ENCODE peak calls at places on chromosome 2, in eight cellular contexts. One of them, this sample, is unnamed. For H3K9me3, the result is how much of the 10 kb centered on the place peaks cover.

GRCh38 chr2:37873749-37874330 is 51.2 kb upstream of the RMDN2 start:
- DNase-seq in SK-N-SH: no peak
- DNase-seq in CD4-positive, CD25-positive, alpha-beta regulatory T cell: no peak
- DNase-seq in small intestine: no peak
- DNase-seq in adipocyte: no peak
- DNase-seq in right cardiac atrium: no peak
- DNase-seq in T-helper 17 cell: no peak
- DNase-seq in IMR-90: no peak
- DNase-seq in this sample: no peak

GRCh38 chr2:239307921-239308620 is 92.7 kb downstream of the HDAC4 start:
- DNase-seq in T-helper 17 cell: no peak
- DNase-seq in IMR-90: no peak
- DNase-seq in SK-N-SH: no peak
- DNase-seq in small intestine: no peak
- DNase-seq in right cardiac atrium: no peak
- DNase-seq in CD4-positive, CD25-positive, alpha-beta regulatory T cell: no peak
- DNase-seq in adipocyte: peak
- DNase-seq in this sample: no peak

GRCh38 chr2:163664610-163665009 is 71.2 kb downstream of the FIGN start:
- DNase-seq in T-helper 17 cell: no peak
- DNase-seq in small intestine: no peak
- DNase-seq in SK-N-SH: no peak
- DNase-seq in CD4-positive, CD25-positive, alpha-beta regulatory T cell: no peak
- DNase-seq in right cardiac atrium: no peak
- DNase-seq in adipocyte: peak
- DNase-seq in IMR-90: peak
- DNase-seq in this sample: no peak

GRCh38 chr2:234463626-234464290 is 33.1 kb downstream of the ARL4C start:
- DNase-seq in right cardiac atrium: no peak
- DNase-seq in adipocyte: no peak
- DNase-seq in T-helper 17 cell: peak
- DNase-seq in IMR-90: peak
- DNase-seq in CD4-positive, CD25-positive, alpha-beta regulatory T cell: peak
- DNase-seq in SK-N-SH: peak
- DNase-seq in small intestine: peak
- DNase-seq in this sample: no peak

GRCh38 chr2:101400516-101401315 is 13.4 kb upstream of the CREG2 start:
- DNase-seq in adipocyte: no peak
- DNase-seq in small intestine: no peak
- DNase-seq in IMR-90: no peak
- DNase-seq in CD4-positive, CD25-positive, alpha-beta regulatory T cell: no peak
- DNase-seq in T-helper 17 cell: no peak
- DNase-seq in right cardiac atrium: no peak
- DNase-seq in SK-N-SH: no peak
- DNase-seq in this sample: no peak

GRCh38 chr2:155983850-155984249 is 348.7 kb downstream of the NR4A2 start:
- DNase-seq in CD4-positive, CD25-positive, alpha-beta regulatory T cell: no peak
- DNase-seq in small intestine: no peak
- DNase-seq in IMR-90: no peak
- DNase-seq in right cardiac atrium: no peak
- DNase-seq in T-helper 17 cell: no peak
- DNase-seq in adipocyte: no peak
- DNase-seq in SK-N-SH: no peak
- DNase-seq in this sample: no peak

GRCh38 chr2:168699834-168700417 is 102.5 kb upstream of the NOSTRIN start:
- DNase-seq in right cardiac atrium: peak
- DNase-seq in SK-N-SH: peak
- DNase-seq in T-helper 17 cell: no peak
- DNase-seq in small intestine: peak
- DNase-seq in CD4-positive, CD25-positive, alpha-beta regulatory T cell: no peak
- DNase-seq in adipocyte: peak
- DNase-seq in IMR-90: peak
- DNase-seq in this sample: no peak

GRCh38 chr2:84958135-84959044 is 12.6 kb upstream of the KCMF1 start:
- DNase-seq in right cardiac atrium: no peak
- DNase-seq in CD4-positive, CD25-positive, alpha-beta regulatory T cell: no peak
- DNase-seq in IMR-90: peak
- DNase-seq in T-helper 17 cell: no peak
- DNase-seq in adipocyte: peak
- DNase-seq in small intestine: peak
- DNase-seq in SK-N-SH: no peak
- DNase-seq in this sample: peak

GRCh38 chr2:27407798-27408491 is 1.4 kb downstream of the PPM1G start:
- DNase-seq in IMR-90: peak
- DNase-seq in adipocyte: peak
- DNase-seq in right cardiac atrium: no peak
- DNase-seq in CD4-positive, CD25-positive, alpha-beta regulatory T cell: no peak
- DNase-seq in T-helper 17 cell: no peak
- DNase-seq in SK-N-SH: peak
- DNase-seq in small intestine: peak
- DNase-seq in this sample: peak

GRCh38 chr2:170817247-170817998 is 736 bp downstream of the GAD1 start:
- DNase-seq in SK-N-SH: peak
- DNase-seq in IMR-90: peak
- DNase-seq in right cardiac atrium: no peak
- DNase-seq in small intestine: no peak
- DNase-seq in adipocyte: no peak
- DNase-seq in CD4-positive, CD25-positive, alpha-beta regulatory T cell: no peak
- DNase-seq in T-helper 17 cell: no peak
- DNase-seq in this sample: peak

GRCh38 chr2:157055660-157056199 is 201.8 kb upstream of the GALNT5 start:
- DNase-seq in right cardiac atrium: no peak
- DNase-seq in small intestine: peak
- DNase-seq in IMR-90: peak
- DNase-seq in adipocyte: peak
- DNase-seq in CD4-positive, CD25-positive, alpha-beta regulatory T cell: no peak
- DNase-seq in T-helper 17 cell: no peak
- DNase-seq in SK-N-SH: no peak
- DNase-seq in this sample: peak

GRCh38 chr2:188410504-188411235 is 119.0 kb downstream of the GULP1 start:
- DNase-seq in small intestine: no peak
- DNase-seq in IMR-90: peak
- DNase-seq in SK-N-SH: no peak
- DNase-seq in CD4-positive, CD25-positive, alpha-beta regulatory T cell: no peak
- DNase-seq in T-helper 17 cell: no peak
- DNase-seq in right cardiac atrium: no peak
- DNase-seq in adipocyte: no peak
- DNase-seq in this sample: no peak

GRCh38 chr2:6487805-6488204 is 377.9 kb downstream of the CMPK2 start:
- DNase-seq in IMR-90: no peak
- DNase-seq in adipocyte: no peak
- DNase-seq in right cardiac atrium: no peak
- DNase-seq in CD4-positive, CD25-positive, alpha-beta regulatory T cell: no peak
- DNase-seq in SK-N-SH: no peak
- DNase-seq in T-helper 17 cell: no peak
- DNase-seq in small intestine: peak
- DNase-seq in this sample: no peak

GRCh38 chr2:70113396-70114100 is 26.3 kb downstream of the PCBP1 start:
- DNase-seq in CD4-positive, CD25-positive, alpha-beta regulatory T cell: no peak
- DNase-seq in right cardiac atrium: no peak
- DNase-seq in IMR-90: no peak
- DNase-seq in SK-N-SH: no peak
- DNase-seq in adipocyte: no peak
- DNase-seq in T-helper 17 cell: no peak
- DNase-seq in small intestine: no peak
- DNase-seq in this sample: no peak

GRCh38 chr2:10452334-10452733 is 4.2 kb upstream of the ODC1 start:
- DNase-seq in right cardiac atrium: no peak
- DNase-seq in adipocyte: peak
- DNase-seq in T-helper 17 cell: no peak
- DNase-seq in CD4-positive, CD25-positive, alpha-beta regulatory T cell: no peak
- DNase-seq in small intestine: peak
- DNase-seq in SK-N-SH: peak
- DNase-seq in IMR-90: peak
- DNase-seq in this sample: no peak

GRCh38 chr2:199163901-199164300 is 293.8 kb downstream of the SATB2 start:
- DNase-seq in SK-N-SH: no peak
- DNase-seq in CD4-positive, CD25-positive, alpha-beta regulatory T cell: no peak
- DNase-seq in T-helper 17 cell: no peak
- DNase-seq in adipocyte: no peak
- DNase-seq in right cardiac atrium: no peak
- DNase-seq in small intestine: no peak
- DNase-seq in IMR-90: no peak
- DNase-seq in this sample: no peak

GRCh38 chr2:70684846-70685622 is 83.0 kb downstream of the ADD2 start:
- DNase-seq in small intestine: no peak
- DNase-seq in right cardiac atrium: no peak
- DNase-seq in adipocyte: no peak
- DNase-seq in CD4-positive, CD25-positive, alpha-beta regulatory T cell: no peak
- DNase-seq in SK-N-SH: no peak
- DNase-seq in IMR-90: no peak
- DNase-seq in T-helper 17 cell: no peak
- DNase-seq in this sample: no peak

GRCh38 chr2:80778704-80779103 is 474.2 kb upstream of the LRRTM1 start:
- DNase-seq in CD4-positive, CD25-positive, alpha-beta regulatory T cell: no peak
- DNase-seq in adipocyte: no peak
- DNase-seq in IMR-90: no peak
- DNase-seq in T-helper 17 cell: no peak
- DNase-seq in right cardiac atrium: no peak
- DNase-seq in SK-N-SH: no peak
- DNase-seq in small intestine: no peak
- DNase-seq in this sample: no peak
- H3K9me3 ChIP-seq in CD4-positive, CD25-positive, alpha-beta regulatory T cell: under half
- H3K9me3 ChIP-seq in adipocyte: under half
- H3K9me3 ChIP-seq in IMR-90: under half
- H3K9me3 ChIP-seq in T-helper 17 cell: under half
- H3K9me3 ChIP-seq in right cardiac atrium: under half
- H3K9me3 ChIP-seq in SK-N-SH: under half
- H3K9me3 ChIP-seq in small intestine: under half
- H3K9me3 ChIP-seq in this sample: under half

GRCh38 chr2:196130039-196130825 is 41.1 kb downstream of the STK17B start:
- DNase-seq in IMR-90: no peak
- DNase-seq in adipocyte: no peak
- DNase-seq in CD4-positive, CD25-positive, alpha-beta regulatory T cell: no peak
- DNase-seq in small intestine: no peak
- DNase-seq in T-helper 17 cell: no peak
- DNase-seq in SK-N-SH: peak
- DNase-seq in right cardiac atrium: no peak
- DNase-seq in this sample: no peak
- H3K9me3 ChIP-seq in IMR-90: under half
- H3K9me3 ChIP-seq in adipocyte: under half
- H3K9me3 ChIP-seq in CD4-positive, CD25-positive, alpha-beta regulatory T cell: half or more
- H3K9me3 ChIP-seq in small intestine: under half
- H3K9me3 ChIP-seq in T-helper 17 cell: under half
- H3K9me3 ChIP-seq in SK-N-SH: under half
- H3K9me3 ChIP-seq in right cardiac atrium: under half
- H3K9me3 ChIP-seq in this sample: under half

GRCh38 chr2:128457716-128458115 is 139.0 kb upstream of the HS6ST1 start:
- DNase-seq in small intestine: no peak
- DNase-seq in adipocyte: no peak
- DNase-seq in T-helper 17 cell: no peak
- DNase-seq in SK-N-SH: no peak
- DNase-seq in right cardiac atrium: no peak
- DNase-seq in CD4-positive, CD25-positive, alpha-beta regulatory T cell: no peak
- DNase-seq in IMR-90: no peak
- DNase-seq in this sample: no peak
- H3K9me3 ChIP-seq in small intestine: under half
- H3K9me3 ChIP-seq in adipocyte: under half
- H3K9me3 ChIP-seq in T-helper 17 cell: under half
- H3K9me3 ChIP-seq in SK-N-SH: under half
- H3K9me3 ChIP-seq in right cardiac atrium: under half
- H3K9me3 ChIP-seq in CD4-positive, CD25-positive, alpha-beta regulatory T cell: under half
- H3K9me3 ChIP-seq in IMR-90: under half
- H3K9me3 ChIP-seq in this sample: under half

GRCh38 chr2:116877944-116878343 is 936.5 kb upstream of the DDX18 start:
- DNase-seq in small intestine: peak
- DNase-seq in CD4-positive, CD25-positive, alpha-beta regulatory T cell: no peak
- DNase-seq in adipocyte: no peak
- DNase-seq in IMR-90: no peak
- DNase-seq in T-helper 17 cell: no peak
- DNase-seq in right cardiac atrium: no peak
- DNase-seq in SK-N-SH: no peak
- DNase-seq in this sample: no peak
- H3K9me3 ChIP-seq in small intestine: under half
- H3K9me3 ChIP-seq in CD4-positive, CD25-positive, alpha-beta regulatory T cell: under half
- H3K9me3 ChIP-seq in adipocyte: under half
- H3K9me3 ChIP-seq in IMR-90: under half
- H3K9me3 ChIP-seq in T-helper 17 cell: under half
- H3K9me3 ChIP-seq in right cardiac atrium: under half
- H3K9me3 ChIP-seq in SK-N-SH: under half
- H3K9me3 ChIP-seq in this sample: under half

GRCh38 chr2:56718413-56718812 is 534.6 kb downstream of the CCDC85A start:
- DNase-seq in adipocyte: no peak
- DNase-seq in small intestine: no peak
- DNase-seq in T-helper 17 cell: no peak
- DNase-seq in right cardiac atrium: no peak
- DNase-seq in IMR-90: no peak
- DNase-seq in CD4-positive, CD25-positive, alpha-beta regulatory T cell: no peak
- DNase-seq in SK-N-SH: no peak
- DNase-seq in this sample: no peak
- H3K9me3 ChIP-seq in adipocyte: under half
- H3K9me3 ChIP-seq in small intestine: under half
- H3K9me3 ChIP-seq in T-helper 17 cell: under half
- H3K9me3 ChIP-seq in right cardiac atrium: under half
- H3K9me3 ChIP-seq in IMR-90: under half
- H3K9me3 ChIP-seq in CD4-positive, CD25-positive, alpha-beta regulatory T cell: under half
- H3K9me3 ChIP-seq in SK-N-SH: under half
- H3K9me3 ChIP-seq in this sample: under half

GRCh38 chr2:127122351-127123027 is 15.5 kb upstream of the BIN1 start:
- DNase-seq in CD4-positive, CD25-positive, alpha-beta regulatory T cell: no peak
- DNase-seq in IMR-90: no peak
- DNase-seq in T-helper 17 cell: no peak
- DNase-seq in right cardiac atrium: no peak
- DNase-seq in small intestine: no peak
- DNase-seq in adipocyte: no peak
- DNase-seq in SK-N-SH: no peak
- DNase-seq in this sample: no peak
- H3K9me3 ChIP-seq in CD4-positive, CD25-positive, alpha-beta regulatory T cell: under half
- H3K9me3 ChIP-seq in IMR-90: under half
- H3K9me3 ChIP-seq in T-helper 17 cell: under half
- H3K9me3 ChIP-seq in right cardiac atrium: under half
- H3K9me3 ChIP-seq in small intestine: under half
- H3K9me3 ChIP-seq in adipocyte: under half
- H3K9me3 ChIP-seq in SK-N-SH: under half
- H3K9me3 ChIP-seq in this sample: under half